ENCODE peak calls at places on chromosome 1, in nine cellular contexts. E is esophagus squamous epithelium; P is effector memory CD4-positive, alpha-beta T cell; O is naive thymus-derived CD4-positive, alpha-beta T cell; H is breast epithelium; N is right atrium auricular region; W is left ventricle myocardium inferior; A is lung; Q is CD4-positive, alpha-beta memory T cell. T is an unnamed sample. For H3K4me1, the result is how much of the 10 kb centered on the place peaks cover.

GRCh38 chr1:167499657-167500056 is 18.7 kb downstream of the CD247 start:
- DNase-seq in E (no peak), P (no peak), O (peak), H (no peak), N (no peak), W (no peak), A (no peak), Q (no peak), T (no peak)

GRCh38 chr1:44973645-44974044 is 12.8 kb downstream of the EIF2B3 start:
- DNase-seq in E (no peak), P (no peak), O (no peak), H (no peak), N (no peak), W (no peak), A (no peak), Q (no peak), T (no peak)

GRCh38 chr1:73331726-73332125 is 866.2 kb downstream of the LRRIQ3 start:
- DNase-seq in E (no peak), P (no peak), O (no peak), H (no peak), N (no peak), W (no peak), A (no peak), Q (no peak), T (no peak)

GRCh38 chr1:9993571-9994075 is 3.4 kb upstream of the RBP7 start:
- DNase-seq in E (no peak), P (no peak), O (no peak), H (no peak), N (no peak), W (no peak), A (no peak), Q (no peak), T (no peak)

GRCh38 chr1:164382384-164382783 is 176.6 kb upstream of the PBX1 start:
- DNase-seq in E (no peak), P (no peak), O (no peak), H (no peak), N (no peak), W (peak), A (no peak), Q (no peak), T (no peak)

GRCh38 chr1:222653178-222653827 is 35.4 kb downstream of the MIA3 start:
- DNase-seq in E (no peak), P (no peak), O (no peak), H (no peak), N (no peak), W (no peak), A (no peak), Q (no peak), T (no peak)

GRCh38 chr1:238187575-238187949 is 296.8 kb upstream of the ZP4 start:
- DNase-seq in E (no peak), P (no peak), O (no peak), H (no peak), N (no peak), W (no peak), A (no peak), Q (no peak), T (no peak)

GRCh38 chr1:25096307-25097150 is 135.8 kb downstream of the SYF2 start:
- DNase-seq in E (no peak), P (no peak), O (no peak), H (no peak), N (no peak), W (no peak), A (no peak), Q (no peak), T (no peak)

GRCh38 chr1:52348704-52349301 is 17.2 kb downstream of the CC2D1B start:
- DNase-seq in E (no peak), P (no peak), O (no peak), H (no peak), N (peak), W (no peak), A (no peak), Q (no peak), T (no peak)

GRCh38 chr1:41766546-41766945 is 152.2 kb downstream of the HIVEP3 start:
- DNase-seq in E (no peak), P (no peak), O (no peak), H (no peak), N (no peak), W (no peak), A (no peak), Q (no peak), T (no peak)

GRCh38 chr1:6043561-6043960 is 2.1 kb upstream of the KCNAB2 start:
- DNase-seq in E (no peak), P (no peak), O (no peak), H (no peak), N (no peak), W (no peak), A (no peak), Q (no peak), T (no peak)

GRCh38 chr1:91591175-91591968 is 90.7 kb downstream of the CDC7 start:
- DNase-seq in E (no peak), P (no peak), O (peak), H (no peak), N (peak), W (no peak), A (no peak), Q (peak), T (no peak)

GRCh38 chr1:94803517-94804441 is 16.4 kb upstream of the SLC44A3 start:
- DNase-seq in E (no peak), P (no peak), O (no peak), H (no peak), N (no peak), W (no peak), A (no peak), Q (no peak), T (no peak)

GRCh38 chr1:230145953-230146476 is 79.0 kb downstream of the GALNT2 start:
- DNase-seq in E (no peak), P (no peak), O (no peak), H (no peak), N (no peak), W (no peak), A (no peak), Q (no peak), T (no peak)
- H3K4me1 ChIP-seq in E (under half), P (under half), O (under half), H (under half), N (half or more), W (half or more), A (under half), Q (under half), T (under half)

GRCh38 chr1:155042789-155043188 is 8.3 kb upstream of the ADAM15 start:
- DNase-seq in E (no peak), P (no peak), O (no peak), H (no peak), N (no peak), W (no peak), A (no peak), Q (no peak), T (no peak)
- H3K4me1 ChIP-seq in E (under half), P (under half), O (under half), H (under half), N (under half), W (under half), A (under half), Q (under half), T (under half)

GRCh38 chr1:212966619-212967018 is 16.3 kb downstream of the VASH2 start:
- DNase-seq in E (no peak), P (no peak), O (no peak), H (no peak), N (no peak), W (no peak), A (no peak), Q (no peak), T (no peak)
- H3K4me1 ChIP-seq in E (under half), P (under half), O (under half), H (under half), N (under half), W (under half), A (under half), Q (under half), T (under half)

GRCh38 chr1:8097077-8097799 is 71.1 kb upstream of the ERRFI1 start:
- DNase-seq in E (no peak), P (no peak), O (no peak), H (no peak), N (no peak), W (no peak), A (no peak), Q (peak), T (peak)
- H3K4me1 ChIP-seq in E (under half), P (under half), O (under half), H (under half), N (under half), W (under half), A (under half), Q (under half), T (under half)

GRCh38 chr1:102834688-102835320 is 273.5 kb downstream of the COL11A1 start:
- DNase-seq in E (no peak), P (no peak), O (no peak), H (no peak), N (no peak), W (no peak), A (no peak), Q (no peak), T (no peak)
- H3K4me1 ChIP-seq in E (under half), P (under half), O (under half), H (under half), N (under half), W (under half), A (under half), Q (under half), T (under half)

GRCh38 chr1:89704014-89704413 is 71.1 kb downstream of the LRRC8C start:
- DNase-seq in E (no peak), P (no peak), O (no peak), H (no peak), N (no peak), W (no peak), A (no peak), Q (no peak), T (no peak)
- H3K4me1 ChIP-seq in E (under half), P (under half), O (under half), H (under half), N (under half), W (half or more), A (under half), Q (under half), T (under half)

DNA sequence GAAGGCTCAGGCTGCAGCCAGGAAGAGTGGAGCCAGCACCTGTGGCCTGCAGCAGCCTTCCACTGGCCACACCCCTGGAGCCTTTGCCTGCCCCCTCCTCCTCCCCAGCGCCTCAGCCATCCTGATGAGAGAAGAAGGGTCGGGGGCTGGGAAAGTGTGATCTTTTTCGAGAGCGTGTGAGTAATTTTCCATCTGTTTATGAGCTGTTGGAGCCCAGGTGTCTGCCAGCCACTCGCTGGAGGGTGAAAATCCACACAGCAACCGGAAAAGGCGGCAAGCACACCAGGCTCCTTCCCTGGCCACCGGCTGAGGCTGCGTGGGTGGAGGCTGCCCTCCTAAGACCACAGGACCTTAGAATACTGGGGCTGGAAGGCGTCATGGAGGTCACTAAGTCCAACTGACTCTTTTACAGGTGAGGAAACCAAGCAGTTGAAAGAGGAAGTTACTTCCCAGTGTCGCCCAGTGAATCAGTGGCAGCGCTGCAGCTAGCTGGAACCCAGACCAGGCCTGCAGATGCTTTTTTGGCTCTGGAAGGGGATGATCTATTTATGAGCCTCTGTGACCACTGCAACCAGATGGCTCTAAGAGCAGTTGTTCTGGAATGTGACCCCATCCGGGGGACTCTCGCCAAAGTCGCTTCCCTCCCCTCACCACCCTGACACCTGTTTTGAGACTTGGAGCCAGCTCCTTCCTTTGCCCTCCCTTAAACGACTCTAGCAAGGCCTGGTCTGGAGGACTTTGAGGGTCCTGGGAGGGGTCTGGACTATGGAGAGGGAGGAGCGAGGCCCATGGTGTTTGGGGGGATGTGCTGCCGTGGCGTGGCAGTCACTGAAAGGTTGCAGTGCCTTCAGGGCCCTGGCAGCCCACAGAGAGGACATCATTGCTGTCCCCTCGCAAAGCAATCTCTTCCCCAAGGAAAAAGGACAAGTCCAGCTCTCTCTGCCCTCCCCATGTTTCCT is 54.5 kb downstream of the LGR6 start:
- DNase-seq in E (no peak), P (no peak), O (no peak), H (peak), N (no peak), W (no peak), A (no peak), Q (no peak), T (no peak)
- H3K4me1 ChIP-seq in E (under half), P (under half), O (under half), H (under half), N (under half), W (under half), A (under half), Q (under half), T (under half)

GRCh38 chr1:115672224-115673009 is 30.6 kb downstream of the VANGL1 start:
- DNase-seq in E (no peak), P (no peak), O (no peak), H (no peak), N (no peak), W (no peak), A (no peak), Q (no peak), T (no peak)
- H3K4me1 ChIP-seq in E (under half), P (under half), O (under half), H (under half), N (under half), W (half or more), A (under half), Q (under half), T (under half)

GRCh38 chr1:23103001-23103879 is 65.4 kb downstream of the LUZP1 start:
- DNase-seq in E (no peak), P (no peak), O (peak), H (no peak), N (no peak), W (no peak), A (no peak), Q (peak), T (no peak)
- H3K4me1 ChIP-seq in E (under half), P (under half), O (under half), H (under half), N (half or more), W (half or more), A (under half), Q (half or more), T (under half)

GRCh38 chr1:165539306-165539705 is 4.5 kb upstream of the LRRC52 start:
- DNase-seq in E (no peak), P (no peak), O (no peak), H (no peak), N (no peak), W (no peak), A (no peak), Q (no peak), T (no peak)
- H3K4me1 ChIP-seq in E (under half), P (under half), O (under half), H (under half), N (under half), W (under half), A (under half), Q (under half), T (under half)

T was measured in pancreas.